ENCODE peak calls at places on chromosomes 7 and 10, in ten cellular contexts. R is MM.1S; P is mesendoderm; C is thoracic aorta; D is anterior cingulate cortex; E is fibroblast of the conjunctiva; F is M059J; Q is NCI-H1105 treated with DMSO at 0.1 percent for 48 hours; N is caudate nucleus; H is activated CD4-positive, CD25-positive, alpha-beta regulatory T cell treated with anti-CD3 and anti-CD28 coated beads, Interleukin-2, amount 50 U/mL, for 72 hours. G is an unnamed sample.

GRCh38 chr7:87507446-87507845 is 32.0 kb upstream of the ABCB4 start:
- DNase-seq in N (no peak), Q (no peak), H (no peak), D (no peak), R (no peak), P (peak; percentile 70), E (no peak), F (peak; percentile 16), C (no peak), G (no peak)

GRCh38 chr7:91519241-91520200 is 255.3 kb downstream of the FZD1 start:
- DNase-seq in D (no peak), P (no peak), E (no peak), F (peak; percentile 48), N (no peak), H (no peak), R (no peak), C (no peak), Q (no peak), G (no peak)

GRCh38 chr10:103930881-103931280 is 12.9 kb upstream of the STN1 start:
- DNase-seq in F (no peak), H (no peak), E (no peak), N (no peak), Q (no peak), R (no peak), D (no peak), C (no peak), P (no peak), G (no peak)

GRCh38 chr7:36119005-36119711 is 33.9 kb upstream of the EEPD1 start:
- DNase-seq in N (no peak), E (peak; percentile 93), D (no peak), P (no peak), F (peak; percentile 90), H (no peak), Q (no peak), C (peak; percentile 44), R (no peak), G (peak; percentile 94)

GRCh38 chr7:157516911-157517781 is 180.3 kb downstream of the DNAJB6 start:
- DNase-seq in N (no peak), D (no peak), H (no peak), C (no peak), Q (no peak), F (no peak), E (no peak), R (no peak), P (no peak), G (no peak)

GRCh38 chr7:73437699-73438416 is 4.3 kb downstream of the FZD9 start:
- DNase-seq in N (no peak), H (no peak), E (no peak), F (peak; percentile 18), D (no peak), C (no peak), Q (no peak), R (no peak), P (no peak), G (no peak)

GRCh38 chr10:71801357-71801756 is 28.0 kb upstream of the VSIR start:
- DNase-seq in N (no peak), E (no peak), F (no peak), H (no peak), P (no peak), Q (no peak), D (no peak), C (no peak), R (no peak), G (no peak)

GRCh38 chr10:25017247-25017590 is 807 bp downstream of the THNSL1 start:
- DNase-seq in E (no peak), C (no peak), D (no peak), N (no peak), H (peak; percentile 30), P (no peak), Q (peak; percentile 50), R (no peak), F (peak; percentile 7), G (no peak)

GRCh38 chr7:42692609-42693008 is 219.3 kb downstream of the C7orf25 start:
- DNase-seq in H (no peak), E (peak; percentile 76), P (no peak), N (no peak), R (no peak), Q (no peak), C (no peak), F (no peak), D (no peak), G (peak; percentile 31)

GRCh38 chr10:132516771-132517725 is 20.5 kb upstream of the INPP5A start:
- DNase-seq in C (peak; percentile 87), H (peak; percentile 21), P (peak; percentile 97), D (peak; percentile 55), Q (no peak), N (peak; percentile 40), E (peak; percentile 93), F (peak; percentile 97), R (no peak), G (peak; percentile 81)

GRCh38 chr10:28054211-28054888 is 55.5 kb upstream of the ODAD2 start:
- DNase-seq in P (no peak), N (no peak), D (no peak), E (peak; percentile 79), H (no peak), C (no peak), F (peak; percentile 90), R (no peak), Q (no peak), G (peak; percentile 92)

GRCh38 chr10:69335613-69336012 is 57.3 kb downstream of the HK1 start:
- DNase-seq in N (no peak), F (no peak), E (no peak), H (no peak), Q (no peak), D (no peak), C (no peak), R (no peak), P (no peak), G (no peak)

GRCh38 chr10:5391780-5392179 is 12.8 kb downstream of the TUBAL3 start:
- DNase-seq in N (no peak), P (no peak), H (no peak), C (no peak), F (no peak), D (no peak), E (no peak), Q (no peak), R (no peak), G (no peak)

GRCh38 chr7:155840262-155840885 is 28.1 kb upstream of the SHH start:
- DNase-seq in R (no peak), P (no peak), F (no peak), Q (no peak), D (no peak), C (no peak), E (no peak), H (no peak), N (no peak), G (no peak)

GRCh38 chr7:158431941-158432347 is 155.7 kb downstream of the PTPRN2 start:
- DNase-seq in F (peak; percentile 92), H (no peak), R (no peak), C (peak; percentile 30), N (no peak), Q (no peak), E (peak; percentile 89), D (no peak), P (peak; percentile 25), G (no peak)

GRCh38 chr10:71392292-71392691 is 4.4 kb upstream of the CDH23 start:
- DNase-seq in N (no peak), P (no peak), D (no peak), E (no peak), F (no peak), R (no peak), Q (no peak), H (no peak), C (no peak), G (no peak)

GRCh38 chr7:20197837-20198236 is 19.3 kb downstream of the MACC1 start:
- DNase-seq in C (no peak), P (peak; percentile 46), Q (no peak), F (no peak), E (no peak), R (no peak), D (no peak), N (no peak), H (no peak), G (no peak)

GRCh38 chr7:141945356-141945755 is 1.4 kb downstream of the CLEC5A start:
- DNase-seq in P (no peak), Q (no peak), R (no peak), F (peak; percentile 24), C (no peak), E (no peak), D (no peak), H (no peak), N (no peak), G (no peak)

GRCh38 chr7:90574136-90574819 is 21.8 kb upstream of the CDK14 start:
- DNase-seq in R (no peak), P (peak; percentile 75), H (no peak), F (no peak), D (no peak), N (no peak), Q (no peak), C (no peak), E (no peak), G (no peak)

GRCh38 chr10:85317827-85318226 is 989.4 kb downstream of the CCSER2 start:
- DNase-seq in C (no peak), F (no peak), E (no peak), D (no peak), N (no peak), Q (no peak), P (peak; percentile 29), H (no peak), R (peak; percentile 8), G (no peak)

GRCh38 chr10:84177541-84178386 is 4.2 kb downstream of the GPR15LG start:
- DNase-seq in D (peak; percentile 25), N (no peak), C (no peak), E (no peak), Q (no peak), R (no peak), H (no peak), F (no peak), P (no peak), G (no peak)

GRCh38 chr7:114310344-114311118 is 104.1 kb upstream of the FOXP2 start:
- DNase-seq in N (no peak), P (no peak), E (no peak), C (no peak), F (no peak), D (no peak), R (peak; percentile 43), Q (peak; percentile 46), H (no peak), G (no peak)

GRCh38 chr7:34747176-34747781 is 89.3 kb downstream of the NPSR1 start:
- DNase-seq in R (peak; percentile 86), Q (peak; percentile 79), C (no peak), H (no peak), D (no peak), E (no peak), F (no peak), N (no peak), P (no peak), G (no peak)

G was measured in AG04449.